ENCODE peak calls at places on chromosome 2, in six cellular contexts. One of them, this sample, is unnamed.

GRCh38 chr2:12797815-12798214 is 81.1 kb downstream of the TRIB2 start:
- DNase-seq in NB4: peak; percentile 78
- DNase-seq in AG09309: no peak
- DNase-seq in activated CD8-positive, alpha-beta memory T cell treated with anti-CD3 and anti-CD28 coated beads for 48 hours: no peak
- DNase-seq in stromal cell of bone marrow: peak; percentile 75
- DNase-seq in A549: no peak
- DNase-seq in this sample: no peak

GRCh38 chr2:113720167-113720566 is 36.3 kb downstream of the SLC35F5 start:
- DNase-seq in NB4: no peak
- DNase-seq in AG09309: no peak
- DNase-seq in activated CD8-positive, alpha-beta memory T cell treated with anti-CD3 and anti-CD28 coated beads for 48 hours: no peak
- DNase-seq in stromal cell of bone marrow: no peak
- DNase-seq in A549: peak; percentile 33
- DNase-seq in this sample: no peak

GRCh38 chr2:30372836-30373235 is 74.2 kb upstream of the LCLAT1 start:
- DNase-seq in NB4: no peak
- DNase-seq in AG09309: no peak
- DNase-seq in activated CD8-positive, alpha-beta memory T cell treated with anti-CD3 and anti-CD28 coated beads for 48 hours: no peak
- DNase-seq in stromal cell of bone marrow: no peak
- DNase-seq in A549: no peak
- DNase-seq in this sample: no peak

GRCh38 chr2:157257312-157258252 is at the start of gene GALNT5:
- DNase-seq in NB4: no peak
- DNase-seq in AG09309: no peak
- DNase-seq in activated CD8-positive, alpha-beta memory T cell treated with anti-CD3 and anti-CD28 coated beads for 48 hours: no peak
- DNase-seq in stromal cell of bone marrow: peak; percentile 51
- DNase-seq in A549: peak; percentile 3
- DNase-seq in this sample: no peak

GRCh38 chr2:37232131-37232933 is 874 bp downstream of the NDUFAF7 start:
- DNase-seq in NB4: peak; percentile 38
- DNase-seq in AG09309: no peak
- DNase-seq in activated CD8-positive, alpha-beta memory T cell treated with anti-CD3 and anti-CD28 coated beads for 48 hours: no peak
- DNase-seq in stromal cell of bone marrow: no peak
- DNase-seq in A549: peak; percentile 48
- DNase-seq in this sample: no peak

GRCh38 chr2:42939411-42940206 is 147.2 kb upstream of the HAAO start:
- DNase-seq in NB4: no peak
- DNase-seq in AG09309: no peak
- DNase-seq in activated CD8-positive, alpha-beta memory T cell treated with anti-CD3 and anti-CD28 coated beads for 48 hours: no peak
- DNase-seq in stromal cell of bone marrow: no peak
- DNase-seq in A549: no peak
- DNase-seq in this sample: no peak

GRCh38 chr2:83081835-83082522 is 1377.1 kb downstream of the SUCLG1 start:
- DNase-seq in NB4: no peak
- DNase-seq in AG09309: no peak
- DNase-seq in activated CD8-positive, alpha-beta memory T cell treated with anti-CD3 and anti-CD28 coated beads for 48 hours: no peak
- DNase-seq in stromal cell of bone marrow: peak; percentile 45
- DNase-seq in A549: no peak
- DNase-seq in this sample: peak; percentile 4

GRCh38 chr2:179936654-179937053 is 70.4 kb downstream of the CWC22 start:
- DNase-seq in NB4: peak; percentile 49
- DNase-seq in AG09309: no peak
- DNase-seq in activated CD8-positive, alpha-beta memory T cell treated with anti-CD3 and anti-CD28 coated beads for 48 hours: no peak
- DNase-seq in stromal cell of bone marrow: no peak
- DNase-seq in A549: no peak
- DNase-seq in this sample: no peak

GRCh38 chr2:71853858-71854257 is 293.8 kb downstream of the CYP26B1 start:
- DNase-seq in NB4: no peak
- DNase-seq in AG09309: no peak
- DNase-seq in activated CD8-positive, alpha-beta memory T cell treated with anti-CD3 and anti-CD28 coated beads for 48 hours: no peak
- DNase-seq in stromal cell of bone marrow: no peak
- DNase-seq in A549: no peak
- DNase-seq in this sample: no peak

GRCh38 chr2:174027956-174028355 is 62.8 kb upstream of the SP3 start:
- DNase-seq in NB4: no peak
- DNase-seq in AG09309: no peak
- DNase-seq in activated CD8-positive, alpha-beta memory T cell treated with anti-CD3 and anti-CD28 coated beads for 48 hours: no peak
- DNase-seq in stromal cell of bone marrow: no peak
- DNase-seq in A549: no peak
- DNase-seq in this sample: no peak

GRCh38 chr2:119699016-119699606 is 20.1 kb downstream of the TMEM177 start:
- DNase-seq in NB4: no peak
- DNase-seq in AG09309: no peak
- DNase-seq in activated CD8-positive, alpha-beta memory T cell treated with anti-CD3 and anti-CD28 coated beads for 48 hours: no peak
- DNase-seq in stromal cell of bone marrow: no peak
- DNase-seq in A549: no peak
- DNase-seq in this sample: no peak

GRCh38 chr2:62362561-62362960 is 143.4 kb downstream of the TMEM17 start:
- DNase-seq in NB4: no peak
- DNase-seq in AG09309: no peak
- DNase-seq in activated CD8-positive, alpha-beta memory T cell treated with anti-CD3 and anti-CD28 coated beads for 48 hours: no peak
- DNase-seq in stromal cell of bone marrow: no peak
- DNase-seq in A549: no peak
- DNase-seq in this sample: no peak

GRCh38 chr2:134087371-134087921 is 166.4 kb upstream of the MGAT5 start:
- DNase-seq in NB4: no peak
- DNase-seq in AG09309: no peak
- DNase-seq in activated CD8-positive, alpha-beta memory T cell treated with anti-CD3 and anti-CD28 coated beads for 48 hours: no peak
- DNase-seq in stromal cell of bone marrow: no peak
- DNase-seq in A549: no peak
- DNase-seq in this sample: no peak

GRCh38 chr2:36425771-36426340 is 70.3 kb downstream of the CRIM1 start:
- DNase-seq in NB4: no peak
- DNase-seq in AG09309: no peak
- DNase-seq in activated CD8-positive, alpha-beta memory T cell treated with anti-CD3 and anti-CD28 coated beads for 48 hours: no peak
- DNase-seq in stromal cell of bone marrow: no peak
- DNase-seq in A549: no peak
- DNase-seq in this sample: peak; percentile 23

GRCh38 chr2:135819211-135819610 is 17.8 kb downstream of the LCT start:
- DNase-seq in NB4: peak; percentile 88
- DNase-seq in AG09309: no peak
- DNase-seq in activated CD8-positive, alpha-beta memory T cell treated with anti-CD3 and anti-CD28 coated beads for 48 hours: no peak
- DNase-seq in stromal cell of bone marrow: no peak
- DNase-seq in A549: peak; percentile 18
- DNase-seq in this sample: no peak

GRCh38 chr2:96527052-96527964 is 9.2 kb upstream of the ARID5A start:
- DNase-seq in NB4: peak; percentile 74
- DNase-seq in AG09309: no peak
- DNase-seq in activated CD8-positive, alpha-beta memory T cell treated with anti-CD3 and anti-CD28 coated beads for 48 hours: peak; percentile 54
- DNase-seq in stromal cell of bone marrow: no peak
- DNase-seq in A549: no peak
- DNase-seq in this sample: no peak

GRCh38 chr2:58089081-58089480 is 42.5 kb downstream of the VRK2 start:
- DNase-seq in NB4: no peak
- DNase-seq in AG09309: no peak
- DNase-seq in activated CD8-positive, alpha-beta memory T cell treated with anti-CD3 and anti-CD28 coated beads for 48 hours: no peak
- DNase-seq in stromal cell of bone marrow: no peak
- DNase-seq in A549: no peak
- DNase-seq in this sample: no peak

GRCh38 chr2:2859164-2859563 is 518.5 kb downstream of the EIPR1 start:
- DNase-seq in NB4: no peak
- DNase-seq in AG09309: no peak
- DNase-seq in activated CD8-positive, alpha-beta memory T cell treated with anti-CD3 and anti-CD28 coated beads for 48 hours: no peak
- DNase-seq in stromal cell of bone marrow: no peak
- DNase-seq in A549: no peak
- DNase-seq in this sample: no peak

GRCh38 chr2:7904319-7904718 is 777.5 kb upstream of the ID2 start:
- DNase-seq in NB4: no peak
- DNase-seq in AG09309: no peak
- DNase-seq in activated CD8-positive, alpha-beta memory T cell treated with anti-CD3 and anti-CD28 coated beads for 48 hours: no peak
- DNase-seq in stromal cell of bone marrow: no peak
- DNase-seq in A549: no peak
- DNase-seq in this sample: no peak

GRCh38 chr2:182280128-182280527 is 146.7 kb downstream of the PDE1A start:
- DNase-seq in NB4: no peak
- DNase-seq in AG09309: no peak
- DNase-seq in activated CD8-positive, alpha-beta memory T cell treated with anti-CD3 and anti-CD28 coated beads for 48 hours: no peak
- DNase-seq in stromal cell of bone marrow: no peak
- DNase-seq in A549: no peak
- DNase-seq in this sample: no peak

GRCh38 chr2:949384-949893 is 1.2 kb upstream of the SNTG2 start:
- DNase-seq in NB4: no peak
- DNase-seq in AG09309: no peak
- DNase-seq in activated CD8-positive, alpha-beta memory T cell treated with anti-CD3 and anti-CD28 coated beads for 48 hours: no peak
- DNase-seq in stromal cell of bone marrow: no peak
- DNase-seq in A549: no peak
- DNase-seq in this sample: no peak

GRCh38 chr2:111930875-111931274 is 32.5 kb downstream of the MERTK start:
- DNase-seq in NB4: no peak
- DNase-seq in AG09309: peak; percentile 8
- DNase-seq in activated CD8-positive, alpha-beta memory T cell treated with anti-CD3 and anti-CD28 coated beads for 48 hours: no peak
- DNase-seq in stromal cell of bone marrow: peak; percentile 47
- DNase-seq in A549: no peak
- DNase-seq in this sample: no peak

GRCh38 chr2:182866461-182867369 is at the start of gene FRZB:
- DNase-seq in NB4: no peak
- DNase-seq in AG09309: no peak
- DNase-seq in activated CD8-positive, alpha-beta memory T cell treated with anti-CD3 and anti-CD28 coated beads for 48 hours: no peak
- DNase-seq in stromal cell of bone marrow: peak; percentile 33
- DNase-seq in A549: peak; percentile 12
- DNase-seq in this sample: no peak

GRCh38 chr2:136966485-136966884 is 201.1 kb downstream of the THSD7B start:
- DNase-seq in NB4: no peak
- DNase-seq in AG09309: no peak
- DNase-seq in activated CD8-positive, alpha-beta memory T cell treated with anti-CD3 and anti-CD28 coated beads for 48 hours: no peak
- DNase-seq in stromal cell of bone marrow: no peak
- DNase-seq in A549: no peak
- DNase-seq in this sample: no peak

GRCh38 chr2:128752691-128753263 is 434.1 kb upstream of the HS6ST1 start:
- DNase-seq in NB4: no peak
- DNase-seq in AG09309: no peak
- DNase-seq in activated CD8-positive, alpha-beta memory T cell treated with anti-CD3 and anti-CD28 coated beads for 48 hours: no peak
- DNase-seq in stromal cell of bone marrow: no peak
- DNase-seq in A549: no peak
- DNase-seq in this sample: no peak

GRCh38 chr2:195763866-195764265 is 106.8 kb downstream of the SLC39A10 start:
- DNase-seq in NB4: no peak
- DNase-seq in AG09309: no peak
- DNase-seq in activated CD8-positive, alpha-beta memory T cell treated with anti-CD3 and anti-CD28 coated beads for 48 hours: no peak
- DNase-seq in stromal cell of bone marrow: no peak
- DNase-seq in A549: no peak
- DNase-seq in this sample: no peak

GRCh38 chr2:214465386-214466146 is 54.7 kb downstream of the VWC2L start:
- DNase-seq in NB4: peak; percentile 22
- DNase-seq in AG09309: no peak
- DNase-seq in activated CD8-positive, alpha-beta memory T cell treated with anti-CD3 and anti-CD28 coated beads for 48 hours: no peak
- DNase-seq in stromal cell of bone marrow: peak; percentile 3
- DNase-seq in A549: no peak
- DNase-seq in this sample: no peak

GRCh38 chr2:145812163-145812554 is 1292.2 kb upstream of the ZEB2 start:
- DNase-seq in NB4: peak; percentile 6
- DNase-seq in AG09309: no peak
- DNase-seq in activated CD8-positive, alpha-beta memory T cell treated with anti-CD3 and anti-CD28 coated beads for 48 hours: no peak
- DNase-seq in stromal cell of bone marrow: no peak
- DNase-seq in A549: no peak
- DNase-seq in this sample: no peak

GRCh38 chr2:129813404-129813803 is 166.1 kb upstream of the RAB6C start:
- DNase-seq in NB4: peak; percentile 42
- DNase-seq in AG09309: no peak
- DNase-seq in activated CD8-positive, alpha-beta memory T cell treated with anti-CD3 and anti-CD28 coated beads for 48 hours: no peak
- DNase-seq in stromal cell of bone marrow: no peak
- DNase-seq in A549: no peak
- DNase-seq in this sample: no peak

GRCh38 chr2:86397989-86398388 is 43.2 kb upstream of the KDM3A start:
- DNase-seq in NB4: no peak
- DNase-seq in AG09309: no peak
- DNase-seq in activated CD8-positive, alpha-beta memory T cell treated with anti-CD3 and anti-CD28 coated beads for 48 hours: no peak
- DNase-seq in stromal cell of bone marrow: no peak
- DNase-seq in A549: no peak
- DNase-seq in this sample: no peak

GRCh38 chr2:32291746-32292145 is 14.0 kb downstream of the YIPF4 start:
- DNase-seq in NB4: no peak
- DNase-seq in AG09309: no peak
- DNase-seq in activated CD8-positive, alpha-beta memory T cell treated with anti-CD3 and anti-CD28 coated beads for 48 hours: no peak
- DNase-seq in stromal cell of bone marrow: no peak
- DNase-seq in A549: no peak
- DNase-seq in this sample: no peak

GRCh38 chr2:1591978-1592907 is 152.1 kb downstream of the PXDN start:
- DNase-seq in NB4: peak; percentile 25
- DNase-seq in AG09309: no peak
- DNase-seq in activated CD8-positive, alpha-beta memory T cell treated with anti-CD3 and anti-CD28 coated beads for 48 hours: no peak
- DNase-seq in stromal cell of bone marrow: peak; percentile 29
- DNase-seq in A549: peak; percentile 36
- DNase-seq in this sample: no peak

GRCh38 chr2:202831241-202831997 is 40.1 kb downstream of the ICA1L start:
- DNase-seq in NB4: peak; percentile 82
- DNase-seq in AG09309: peak; percentile 21
- DNase-seq in activated CD8-positive, alpha-beta memory T cell treated with anti-CD3 and anti-CD28 coated beads for 48 hours: no peak
- DNase-seq in stromal cell of bone marrow: peak; percentile 40
- DNase-seq in A549: peak; percentile 52
- DNase-seq in this sample: no peak

GRCh38 chr2:177598321-177598922 is 205.8 kb downstream of the AGPS start:
- DNase-seq in NB4: no peak
- DNase-seq in AG09309: peak; percentile 32
- DNase-seq in activated CD8-positive, alpha-beta memory T cell treated with anti-CD3 and anti-CD28 coated beads for 48 hours: no peak
- DNase-seq in stromal cell of bone marrow: peak; percentile 57
- DNase-seq in A549: no peak
- DNase-seq in this sample: peak; percentile 13